ENCODE peak calls at places on chromosome X, in six cellular contexts. One of them, this sample, is unnamed.

GRCh38 chrX:150234126-150234525 is 129.0 kb upstream of the MAMLD1 start:
- DNase-seq in epithelial cell of esophagus: no peak
- DNase-seq in fibroblast of lung: peak
- DNase-seq in retinal pigment epithelial cell: no peak
- DNase-seq in coronary artery: peak
- DNase-seq in psoas muscle: no peak
- DNase-seq in this sample: no peak

GRCh38 chrX:130606415-130606814 is 204.6 kb downstream of the RBMX2 start:
- DNase-seq in coronary artery: no peak
- DNase-seq in fibroblast of lung: no peak
- DNase-seq in psoas muscle: no peak
- DNase-seq in epithelial cell of esophagus: no peak
- DNase-seq in retinal pigment epithelial cell: no peak
- DNase-seq in this sample: no peak

GRCh38 chrX:54181196-54181953 is 1.7 kb downstream of the FAM120C start:
- DNase-seq in epithelial cell of esophagus: peak
- DNase-seq in coronary artery: no peak
- DNase-seq in psoas muscle: no peak
- DNase-seq in retinal pigment epithelial cell: no peak
- DNase-seq in fibroblast of lung: peak
- DNase-seq in this sample: peak

GRCh38 chrX:73812256-73812655 is 249.3 kb downstream of the CHIC1 start:
- DNase-seq in coronary artery: no peak
- DNase-seq in retinal pigment epithelial cell: no peak
- DNase-seq in epithelial cell of esophagus: peak
- DNase-seq in psoas muscle: no peak
- DNase-seq in fibroblast of lung: no peak
- DNase-seq in this sample: no peak

GRCh38 chrX:119516157-119516702 is 48.0 kb downstream of the SLC25A5 start:
- DNase-seq in fibroblast of lung: peak
- DNase-seq in epithelial cell of esophagus: peak
- DNase-seq in coronary artery: no peak
- DNase-seq in retinal pigment epithelial cell: peak
- DNase-seq in psoas muscle: no peak
- DNase-seq in this sample: peak

GRCh38 chrX:149497626-149498025 is 7.5 kb downstream of the IDS start:
- DNase-seq in epithelial cell of esophagus: peak
- DNase-seq in psoas muscle: no peak
- DNase-seq in retinal pigment epithelial cell: no peak
- DNase-seq in fibroblast of lung: peak
- DNase-seq in coronary artery: no peak
- DNase-seq in this sample: no peak

GRCh38 chrX:69128573-69128972 is 36.7 kb downstream of the PJA1 start:
- DNase-seq in psoas muscle: no peak
- DNase-seq in retinal pigment epithelial cell: no peak
- DNase-seq in coronary artery: no peak
- DNase-seq in epithelial cell of esophagus: no peak
- DNase-seq in fibroblast of lung: peak
- DNase-seq in this sample: no peak

GRCh38 chrX:13223868-13224555 is 95.8 kb downstream of the ATXN3L start:
- DNase-seq in psoas muscle: no peak
- DNase-seq in fibroblast of lung: peak
- DNase-seq in coronary artery: no peak
- DNase-seq in retinal pigment epithelial cell: peak
- DNase-seq in epithelial cell of esophagus: peak
- DNase-seq in this sample: peak

GRCh38 chrX:149829751-149830191 is 48.0 kb downstream of the MAGEA9 start:
- DNase-seq in fibroblast of lung: peak
- DNase-seq in coronary artery: no peak
- DNase-seq in psoas muscle: no peak
- DNase-seq in epithelial cell of esophagus: peak
- DNase-seq in retinal pigment epithelial cell: no peak
- DNase-seq in this sample: peak

GRCh38 chrX:55057691-55058249 is 17.1 kb upstream of the PAGE2B start:
- DNase-seq in fibroblast of lung: peak
- DNase-seq in retinal pigment epithelial cell: no peak
- DNase-seq in psoas muscle: no peak
- DNase-seq in epithelial cell of esophagus: peak
- DNase-seq in coronary artery: no peak
- DNase-seq in this sample: peak

GRCh38 chrX:20252392-20253231 is 14.1 kb downstream of the RPS6KA3 start:
- DNase-seq in coronary artery: peak
- DNase-seq in epithelial cell of esophagus: peak
- DNase-seq in retinal pigment epithelial cell: no peak
- DNase-seq in fibroblast of lung: peak
- DNase-seq in psoas muscle: peak
- DNase-seq in this sample: peak

GRCh38 chrX:10795721-10796120 is 175.3 kb upstream of the MID1 start:
- DNase-seq in fibroblast of lung: peak
- DNase-seq in psoas muscle: no peak
- DNase-seq in retinal pigment epithelial cell: peak
- DNase-seq in coronary artery: no peak
- DNase-seq in epithelial cell of esophagus: no peak
- DNase-seq in this sample: no peak

GRCh38 chrX:16785247-16786138 is 773 bp upstream of the TXLNG start:
- DNase-seq in coronary artery: peak
- DNase-seq in fibroblast of lung: no peak
- DNase-seq in epithelial cell of esophagus: no peak
- DNase-seq in retinal pigment epithelial cell: no peak
- DNase-seq in psoas muscle: peak
- DNase-seq in this sample: peak

GRCh38 chrX:68415289-68415688 is 18.0 kb downstream of the OPHN1 start:
- DNase-seq in fibroblast of lung: peak
- DNase-seq in epithelial cell of esophagus: no peak
- DNase-seq in coronary artery: no peak
- DNase-seq in psoas muscle: peak
- DNase-seq in retinal pigment epithelial cell: no peak
- DNase-seq in this sample: peak

GRCh38 chrX:108732630-108733321 is 3.6 kb downstream of the IRS4 start:
- DNase-seq in retinal pigment epithelial cell: no peak
- DNase-seq in epithelial cell of esophagus: peak
- DNase-seq in psoas muscle: no peak
- DNase-seq in fibroblast of lung: no peak
- DNase-seq in coronary artery: no peak
- DNase-seq in this sample: no peak

GRCh38 chrX:49193542-49193964 is 6.4 kb downstream of the SYP start:
- DNase-seq in fibroblast of lung: no peak
- DNase-seq in psoas muscle: no peak
- DNase-seq in retinal pigment epithelial cell: no peak
- DNase-seq in epithelial cell of esophagus: no peak
- DNase-seq in coronary artery: no peak
- DNase-seq in this sample: no peak

GRCh38 chrX:150984164-150984824 is 1.2 kb downstream of the HMGB3 start:
- DNase-seq in psoas muscle: no peak
- DNase-seq in epithelial cell of esophagus: no peak
- DNase-seq in fibroblast of lung: no peak
- DNase-seq in coronary artery: no peak
- DNase-seq in retinal pigment epithelial cell: no peak
- DNase-seq in this sample: no peak

GRCh38 chrX:38651625-38652601 is 90.6 kb downstream of the TSPAN7 start:
- DNase-seq in coronary artery: no peak
- DNase-seq in psoas muscle: no peak
- DNase-seq in retinal pigment epithelial cell: no peak
- DNase-seq in fibroblast of lung: no peak
- DNase-seq in epithelial cell of esophagus: no peak
- DNase-seq in this sample: no peak

GRCh38 chrX:255923-256331 is 25.3 kb upstream of the PLCXD1 start:
- DNase-seq in coronary artery: no peak
- DNase-seq in retinal pigment epithelial cell: no peak
- DNase-seq in fibroblast of lung: no peak
- DNase-seq in psoas muscle: no peak
- DNase-seq in epithelial cell of esophagus: no peak
- DNase-seq in this sample: no peak

GRCh38 chrX:14013074-14013473 is 16.6 kb downstream of the GEMIN8 start:
- DNase-seq in coronary artery: no peak
- DNase-seq in fibroblast of lung: no peak
- DNase-seq in retinal pigment epithelial cell: no peak
- DNase-seq in psoas muscle: no peak
- DNase-seq in epithelial cell of esophagus: no peak
- DNase-seq in this sample: no peak

GRCh38 chrX:119870626-119871131 is 854 bp downstream of the RNF113A start:
- DNase-seq in epithelial cell of esophagus: peak
- DNase-seq in psoas muscle: peak
- DNase-seq in retinal pigment epithelial cell: no peak
- DNase-seq in fibroblast of lung: peak
- DNase-seq in coronary artery: no peak
- DNase-seq in this sample: no peak

GRCh38 chrX:128518508-128518907 is 466.3 kb upstream of the ACTRT1 start:
- DNase-seq in coronary artery: no peak
- DNase-seq in retinal pigment epithelial cell: no peak
- DNase-seq in psoas muscle: no peak
- DNase-seq in epithelial cell of esophagus: peak
- DNase-seq in fibroblast of lung: no peak
- DNase-seq in this sample: peak

GRCh38 chrX:9878141-9878875 is 88.8 kb upstream of the CLDN34 start:
- DNase-seq in psoas muscle: no peak
- DNase-seq in epithelial cell of esophagus: no peak
- DNase-seq in coronary artery: no peak
- DNase-seq in retinal pigment epithelial cell: peak
- DNase-seq in fibroblast of lung: no peak
- DNase-seq in this sample: no peak

GRCh38 chrX:78452356-78452755 is 124.9 kb upstream of the CYSLTR1 start:
- DNase-seq in fibroblast of lung: no peak
- DNase-seq in epithelial cell of esophagus: peak
- DNase-seq in coronary artery: no peak
- DNase-seq in retinal pigment epithelial cell: no peak
- DNase-seq in psoas muscle: no peak
- DNase-seq in this sample: peak

GRCh38 chrX:77436271-77436670 is 10.9 kb upstream of the FGF16 start:
- DNase-seq in epithelial cell of esophagus: no peak
- DNase-seq in retinal pigment epithelial cell: no peak
- DNase-seq in fibroblast of lung: no peak
- DNase-seq in coronary artery: no peak
- DNase-seq in psoas muscle: no peak
- DNase-seq in this sample: no peak

GRCh38 chrX:101417981-101418841 is 10.2 kb downstream of the HNRNPH2 start:
- DNase-seq in retinal pigment epithelial cell: no peak
- DNase-seq in psoas muscle: peak
- DNase-seq in fibroblast of lung: peak
- DNase-seq in epithelial cell of esophagus: no peak
- DNase-seq in coronary artery: peak
- DNase-seq in this sample: no peak

GRCh38 chrX:114075073-114075673 is 508.7 kb upstream of the HTR2C start:
- DNase-seq in retinal pigment epithelial cell: no peak
- DNase-seq in psoas muscle: no peak
- DNase-seq in epithelial cell of esophagus: no peak
- DNase-seq in coronary artery: no peak
- DNase-seq in fibroblast of lung: no peak
- DNase-seq in this sample: no peak
- TF ChIP-seq CTCF in retinal pigment epithelial cell: peak
- TF ChIP-seq CTCF in psoas muscle: peak
- TF ChIP-seq CTCF in epithelial cell of esophagus: no peak
- TF ChIP-seq CTCF in coronary artery: no peak
- TF ChIP-seq CTCF in fibroblast of lung: no peak
- TF ChIP-seq CTCF in this sample: peak

GRCh38 chrX:133042260-133042659 is 54.6 kb downstream of the USP26 start:
- DNase-seq in psoas muscle: no peak
- DNase-seq in epithelial cell of esophagus: no peak
- DNase-seq in coronary artery: no peak
- DNase-seq in retinal pigment epithelial cell: no peak
- DNase-seq in fibroblast of lung: no peak
- DNase-seq in this sample: no peak

GRCh38 chrX:133046601-133047000 is 50.3 kb downstream of the USP26 start:
- DNase-seq in fibroblast of lung: no peak
- DNase-seq in retinal pigment epithelial cell: no peak
- DNase-seq in psoas muscle: no peak
- DNase-seq in coronary artery: no peak
- DNase-seq in epithelial cell of esophagus: no peak
- DNase-seq in this sample: no peak

GRCh38 chrX:133048751-133049150 is 48.2 kb downstream of the USP26 start:
- DNase-seq in retinal pigment epithelial cell: no peak
- DNase-seq in fibroblast of lung: no peak
- DNase-seq in epithelial cell of esophagus: no peak
- DNase-seq in psoas muscle: no peak
- DNase-seq in coronary artery: no peak
- DNase-seq in this sample: no peak

GRCh38 chrX:133045986-133046385 is 50.9 kb downstream of the USP26 start:
- DNase-seq in fibroblast of lung: peak
- DNase-seq in epithelial cell of esophagus: peak
- DNase-seq in coronary artery: no peak
- DNase-seq in psoas muscle: no peak
- DNase-seq in retinal pigment epithelial cell: no peak
- DNase-seq in this sample: peak
- TF ChIP-seq CTCF in fibroblast of lung: no peak
- TF ChIP-seq CTCF in epithelial cell of esophagus: peak
- TF ChIP-seq CTCF in coronary artery: no peak
- TF ChIP-seq CTCF in psoas muscle: no peak
- TF ChIP-seq CTCF in retinal pigment epithelial cell: peak
- TF ChIP-seq CTCF in this sample: peak

GRCh38 chrX:41689711-41690110 is 938 bp downstream of the GPR34 start:
- DNase-seq in fibroblast of lung: no peak
- DNase-seq in retinal pigment epithelial cell: no peak
- DNase-seq in epithelial cell of esophagus: no peak
- DNase-seq in coronary artery: no peak
- DNase-seq in psoas muscle: no peak
- DNase-seq in this sample: no peak
- TF ChIP-seq CTCF in fibroblast of lung: no peak
- TF ChIP-seq CTCF in retinal pigment epithelial cell: no peak
- TF ChIP-seq CTCF in epithelial cell of esophagus: no peak
- TF ChIP-seq CTCF in coronary artery: no peak
- TF ChIP-seq CTCF in psoas muscle: no peak
- TF ChIP-seq CTCF in this sample: no peak

GRCh38 chrX:137052641-137053235 is 18.9 kb upstream of the GPR101 start:
- DNase-seq in fibroblast of lung: no peak
- DNase-seq in retinal pigment epithelial cell: no peak
- DNase-seq in epithelial cell of esophagus: no peak
- DNase-seq in coronary artery: no peak
- DNase-seq in psoas muscle: no peak
- DNase-seq in this sample: no peak
- TF ChIP-seq CTCF in fibroblast of lung: no peak
- TF ChIP-seq CTCF in retinal pigment epithelial cell: no peak
- TF ChIP-seq CTCF in epithelial cell of esophagus: no peak
- TF ChIP-seq CTCF in coronary artery: no peak
- TF ChIP-seq CTCF in psoas muscle: no peak
- TF ChIP-seq CTCF in this sample: no peak

GRCh38 chrX:25523574-25523973 is 507.8 kb upstream of the ARX start:
- DNase-seq in psoas muscle: no peak
- DNase-seq in fibroblast of lung: peak
- DNase-seq in retinal pigment epithelial cell: no peak
- DNase-seq in coronary artery: no peak
- DNase-seq in epithelial cell of esophagus: peak
- DNase-seq in this sample: peak
- TF ChIP-seq CTCF in psoas muscle: peak
- TF ChIP-seq CTCF in fibroblast of lung: peak
- TF ChIP-seq CTCF in retinal pigment epithelial cell: peak
- TF ChIP-seq CTCF in coronary artery: no peak
- TF ChIP-seq CTCF in epithelial cell of esophagus: peak
- TF ChIP-seq CTCF in this sample: peak

GRCh38 chrX:114976321-114976720 is 41.1 kb downstream of the IL13RA2 start:
- DNase-seq in fibroblast of lung: peak
- DNase-seq in epithelial cell of esophagus: peak
- DNase-seq in retinal pigment epithelial cell: peak
- DNase-seq in coronary artery: no peak
- DNase-seq in psoas muscle: no peak
- DNase-seq in this sample: peak
- TF ChIP-seq CTCF in fibroblast of lung: no peak
- TF ChIP-seq CTCF in epithelial cell of esophagus: no peak
- TF ChIP-seq CTCF in retinal pigment epithelial cell: no peak
- TF ChIP-seq CTCF in coronary artery: no peak
- TF ChIP-seq CTCF in psoas muscle: no peak
- TF ChIP-seq CTCF in this sample: no peak

This sample was measured in MCF 10A.